ENCODE peak calls at places on chromosomes 5 and 9, in four cellular contexts. V is stimulated activated CD8-positive, alpha-beta memory T cell treated with anti-CD3 and anti-CD28 coated beads, Interleukin-4, amount 100 ng/mL, for 1 hour; L is AG10803; X is NCI-H2081. R is an unnamed sample.
A peak's percentile ranks its signal among the peaks of the same experiment; 100 is the strongest.

GRCh38 chr9:21761309-21761901 is 41.0 kb upstream of the MTAP start:
- DNase-seq in X (no peak), L (peak; percentile 48), V (no peak), R (no peak)

GRCh38 chr5:179287631-179288030 is 57.6 kb downstream of the ADAMTS2 start:
- DNase-seq in V (no peak), X (no peak), L (no peak), R (no peak)

GRCh38 chr9:111959960-111960359 is 63.3 kb downstream of the UGCG start:
- DNase-seq in V (no peak), L (peak; percentile 68), X (no peak), R (peak; percentile 21)

GRCh38 chr5:116454417-116454927 is 120.2 kb downstream of the SEMA6A start:
- DNase-seq in V (no peak), X (no peak), L (peak; percentile 91), R (peak; percentile 91)

GRCh38 chr5:139696167-139696893 is 48.2 kb downstream of the CXXC5 start:
- DNase-seq in X (no peak), V (no peak), L (peak; percentile 24), R (no peak)

GRCh38 chr5:102755691-102756371 is 726 bp downstream of the PAM start:
- DNase-seq in V (peak; percentile 22), X (peak; percentile 55), L (peak; percentile 77), R (peak; percentile 71)

GRCh38 chr9:99785010-99785590 is 36.6 kb upstream of the NR4A3 start:
- DNase-seq in V (no peak), X (no peak), L (no peak), R (no peak)

GRCh38 chr5:10452768-10453331 is 11.2 kb downstream of the ROPN1L start:
- DNase-seq in X (peak; percentile 82), L (peak; percentile 94), V (no peak), R (peak; percentile 92)

GRCh38 chr9:126915846-126916543 is 1.4 kb downstream of the RALGPS1 start:
- DNase-seq in L (no peak), X (no peak), V (no peak), R (no peak)

GRCh38 chr5:95644351-95645042 is 2.1 kb upstream of the RFESD start:
- DNase-seq in V (no peak), X (peak; percentile 45), L (peak; percentile 57), R (peak; percentile 56)

GRCh38 chr9:107175039-107175438 is 108.0 kb upstream of the RAD23B start:
- DNase-seq in X (no peak), V (no peak), L (peak; percentile 30), R (no peak)